ENCODE peak calls at places on chromosome 5, in seven cellular contexts. One of them, this sample, is unnamed.

GRCh38 chr5:160303690-160304089 is 8.7 kb downstream of the CCNJL start:
- DNase-seq in spleen: no peak
- DNase-seq in H1: no peak
- DNase-seq in CD8-positive, alpha-beta T cell: no peak
- DNase-seq in pancreas: no peak
- DNase-seq in psoas muscle: no peak
- DNase-seq in right lobe of liver: no peak
- DNase-seq in this sample: no peak

GRCh38 chr5:180291234-180291940 is 496 bp downstream of the MAPK9 start:
- DNase-seq in CD8-positive, alpha-beta T cell: no peak
- DNase-seq in right lobe of liver: peak
- DNase-seq in spleen: peak
- DNase-seq in pancreas: peak
- DNase-seq in psoas muscle: no peak
- DNase-seq in H1: peak
- DNase-seq in this sample: no peak

GRCh38 chr5:131996210-131997025 is 15.0 kb downstream of the ACSL6 start:
- DNase-seq in H1: no peak
- DNase-seq in pancreas: no peak
- DNase-seq in spleen: peak
- DNase-seq in CD8-positive, alpha-beta T cell: no peak
- DNase-seq in right lobe of liver: no peak
- DNase-seq in psoas muscle: peak
- DNase-seq in this sample: peak

GRCh38 chr5:74555991-74556390 is 84.5 kb downstream of the ENC1 start:
- DNase-seq in pancreas: no peak
- DNase-seq in spleen: no peak
- DNase-seq in right lobe of liver: no peak
- DNase-seq in psoas muscle: no peak
- DNase-seq in CD8-positive, alpha-beta T cell: no peak
- DNase-seq in H1: no peak
- DNase-seq in this sample: no peak

GRCh38 chr5:115601709-115602584 is at the start of gene TICAM2:
- DNase-seq in H1: peak
- DNase-seq in right lobe of liver: peak
- DNase-seq in pancreas: peak
- DNase-seq in CD8-positive, alpha-beta T cell: peak
- DNase-seq in psoas muscle: peak
- DNase-seq in spleen: peak
- DNase-seq in this sample: peak

GRCh38 chr5:94361832-94362754 is 256.3 kb downstream of the KIAA0825 start:
- DNase-seq in psoas muscle: no peak
- DNase-seq in spleen: no peak
- DNase-seq in H1: no peak
- DNase-seq in right lobe of liver: no peak
- DNase-seq in CD8-positive, alpha-beta T cell: no peak
- DNase-seq in pancreas: no peak
- DNase-seq in this sample: no peak

GRCh38 chr5:106940986-106941385 is 729.8 kb downstream of the EFNA5 start:
- DNase-seq in H1: no peak
- DNase-seq in pancreas: peak
- DNase-seq in spleen: no peak
- DNase-seq in CD8-positive, alpha-beta T cell: no peak
- DNase-seq in right lobe of liver: no peak
- DNase-seq in psoas muscle: no peak
- DNase-seq in this sample: no peak

GRCh38 chr5:78649220-78649700 is 688 bp upstream of the LHFPL2 start:
- DNase-seq in pancreas: no peak
- DNase-seq in H1: no peak
- DNase-seq in psoas muscle: no peak
- DNase-seq in CD8-positive, alpha-beta T cell: no peak
- DNase-seq in right lobe of liver: no peak
- DNase-seq in spleen: no peak
- DNase-seq in this sample: no peak

GRCh38 chr5:11468334-11469039 is 435.8 kb downstream of the CTNND2 start:
- DNase-seq in spleen: no peak
- DNase-seq in pancreas: no peak
- DNase-seq in H1: no peak
- DNase-seq in psoas muscle: no peak
- DNase-seq in right lobe of liver: no peak
- DNase-seq in CD8-positive, alpha-beta T cell: no peak
- DNase-seq in this sample: no peak

GRCh38 chr5:133839721-133840120 is 128.7 kb downstream of the C5orf15 start:
- DNase-seq in spleen: no peak
- DNase-seq in psoas muscle: no peak
- DNase-seq in right lobe of liver: no peak
- DNase-seq in pancreas: no peak
- DNase-seq in CD8-positive, alpha-beta T cell: no peak
- DNase-seq in H1: no peak
- DNase-seq in this sample: no peak

GRCh38 chr5:157324237-157324636 is 58.3 kb downstream of the CYFIP2 start:
- DNase-seq in pancreas: no peak
- DNase-seq in spleen: no peak
- DNase-seq in psoas muscle: no peak
- DNase-seq in CD8-positive, alpha-beta T cell: no peak
- DNase-seq in H1: peak
- DNase-seq in right lobe of liver: no peak
- DNase-seq in this sample: no peak

GRCh38 chr5:36272136-36272665 is 29.5 kb downstream of the RANBP3L start:
- DNase-seq in right lobe of liver: no peak
- DNase-seq in pancreas: no peak
- DNase-seq in CD8-positive, alpha-beta T cell: no peak
- DNase-seq in H1: no peak
- DNase-seq in psoas muscle: no peak
- DNase-seq in spleen: no peak
- DNase-seq in this sample: no peak

GRCh38 chr5:68656936-68657857 is 436.6 kb upstream of the SLC30A5 start:
- DNase-seq in H1: no peak
- DNase-seq in right lobe of liver: no peak
- DNase-seq in psoas muscle: no peak
- DNase-seq in CD8-positive, alpha-beta T cell: no peak
- DNase-seq in pancreas: no peak
- DNase-seq in spleen: no peak
- DNase-seq in this sample: no peak

GRCh38 chr5:40258205-40258604 is 421.5 kb upstream of the PTGER4 start:
- DNase-seq in spleen: no peak
- DNase-seq in H1: no peak
- DNase-seq in right lobe of liver: no peak
- DNase-seq in pancreas: no peak
- DNase-seq in CD8-positive, alpha-beta T cell: no peak
- DNase-seq in psoas muscle: no peak
- DNase-seq in this sample: no peak

GRCh38 chr5:95080456-95080855 is 204.4 kb downstream of the MCTP1 start:
- DNase-seq in spleen: no peak
- DNase-seq in right lobe of liver: no peak
- DNase-seq in CD8-positive, alpha-beta T cell: no peak
- DNase-seq in H1: no peak
- DNase-seq in pancreas: no peak
- DNase-seq in psoas muscle: no peak
- DNase-seq in this sample: no peak

GRCh38 chr5:54551292-54551691 is 33.7 kb downstream of the SNX18 start:
- DNase-seq in H1: no peak
- DNase-seq in psoas muscle: no peak
- DNase-seq in CD8-positive, alpha-beta T cell: no peak
- DNase-seq in pancreas: no peak
- DNase-seq in spleen: no peak
- DNase-seq in right lobe of liver: no peak
- DNase-seq in this sample: no peak

GRCh38 chr5:93721511-93721910 is 19.9 kb downstream of the POU5F2 start:
- DNase-seq in pancreas: no peak
- DNase-seq in CD8-positive, alpha-beta T cell: no peak
- DNase-seq in right lobe of liver: no peak
- DNase-seq in H1: no peak
- DNase-seq in spleen: no peak
- DNase-seq in psoas muscle: no peak
- DNase-seq in this sample: no peak

GRCh38 chr5:97629281-97629680 is 446.2 kb upstream of the RIOK2 start:
- DNase-seq in psoas muscle: peak
- DNase-seq in spleen: no peak
- DNase-seq in pancreas: no peak
- DNase-seq in CD8-positive, alpha-beta T cell: no peak
- DNase-seq in right lobe of liver: no peak
- DNase-seq in H1: no peak
- DNase-seq in this sample: peak

GRCh38 chr5:140317859-140318258 is 15.0 kb upstream of the PFDN1 start:
- DNase-seq in pancreas: no peak
- DNase-seq in psoas muscle: no peak
- DNase-seq in CD8-positive, alpha-beta T cell: no peak
- DNase-seq in spleen: no peak
- DNase-seq in right lobe of liver: no peak
- DNase-seq in H1: no peak
- DNase-seq in this sample: no peak

GRCh38 chr5:115532517-115532916 is 12.1 kb downstream of the FEM1C start:
- DNase-seq in pancreas: no peak
- DNase-seq in spleen: no peak
- DNase-seq in right lobe of liver: no peak
- DNase-seq in psoas muscle: no peak
- DNase-seq in H1: no peak
- DNase-seq in CD8-positive, alpha-beta T cell: no peak
- DNase-seq in this sample: no peak

GRCh38 chr5:10543585-10544040 is 20.3 kb upstream of the ANKRD33B start:
- DNase-seq in CD8-positive, alpha-beta T cell: no peak
- DNase-seq in pancreas: no peak
- DNase-seq in right lobe of liver: no peak
- DNase-seq in H1: no peak
- DNase-seq in psoas muscle: no peak
- DNase-seq in spleen: no peak
- DNase-seq in this sample: no peak

GRCh38 chr5:76292923-76293322 is 110.2 kb upstream of the IQGAP2 start:
- DNase-seq in H1: no peak
- DNase-seq in CD8-positive, alpha-beta T cell: no peak
- DNase-seq in right lobe of liver: no peak
- DNase-seq in psoas muscle: no peak
- DNase-seq in pancreas: no peak
- DNase-seq in spleen: no peak
- DNase-seq in this sample: no peak

GRCh38 chr5:127961006-127961763 is 122.4 kb upstream of the SLC12A2 start:
- DNase-seq in H1: no peak
- DNase-seq in pancreas: no peak
- DNase-seq in right lobe of liver: no peak
- DNase-seq in psoas muscle: no peak
- DNase-seq in spleen: no peak
- DNase-seq in CD8-positive, alpha-beta T cell: no peak
- DNase-seq in this sample: no peak

GRCh38 chr5:395921-396714 is 46.9 kb upstream of the EXOC3 start:
- DNase-seq in CD8-positive, alpha-beta T cell: peak
- DNase-seq in psoas muscle: peak
- DNase-seq in right lobe of liver: no peak
- DNase-seq in spleen: peak
- DNase-seq in H1: no peak
- DNase-seq in pancreas: no peak
- DNase-seq in this sample: peak

GRCh38 chr5:135835766-135836165 is 1.3 kb downstream of the SLC25A48 start:
- DNase-seq in right lobe of liver: no peak
- DNase-seq in psoas muscle: no peak
- DNase-seq in spleen: peak
- DNase-seq in H1: peak
- DNase-seq in CD8-positive, alpha-beta T cell: no peak
- DNase-seq in pancreas: no peak
- DNase-seq in this sample: no peak

GRCh38 chr5:3317051-3317795 is 278.4 kb upstream of the IRX1 start:
- DNase-seq in spleen: no peak
- DNase-seq in H1: no peak
- DNase-seq in pancreas: no peak
- DNase-seq in right lobe of liver: no peak
- DNase-seq in psoas muscle: no peak
- DNase-seq in CD8-positive, alpha-beta T cell: no peak
- DNase-seq in this sample: no peak

DNA sequence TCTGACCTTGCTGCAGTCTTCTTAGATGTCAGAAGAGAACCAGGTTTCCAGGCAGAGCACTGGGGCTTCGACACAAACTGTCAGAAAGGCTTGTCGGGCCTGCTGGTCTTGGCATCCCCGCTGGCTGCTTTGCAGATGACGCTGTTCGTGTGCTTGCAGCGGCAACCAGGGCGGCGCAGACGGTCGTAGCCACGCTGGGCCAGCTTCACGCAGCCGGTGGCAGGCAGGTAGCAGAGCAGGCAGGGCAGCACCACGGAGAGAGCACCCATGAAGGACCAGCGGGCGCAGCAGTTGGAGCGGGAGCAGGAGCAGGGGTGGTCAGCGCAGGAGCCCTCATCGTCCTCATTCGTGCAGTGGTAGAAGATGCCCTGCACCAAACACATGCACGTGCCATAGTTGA is 10.7 kb downstream of the SPRY4 start:
- DNase-seq in pancreas: no peak
- DNase-seq in spleen: no peak
- DNase-seq in right lobe of liver: no peak
- DNase-seq in psoas muscle: no peak
- DNase-seq in H1: no peak
- DNase-seq in CD8-positive, alpha-beta T cell: no peak
- DNase-seq in this sample: no peak
- H3K27ac ChIP-seq in pancreas: no peak
- H3K27ac ChIP-seq in spleen: no peak
- H3K27ac ChIP-seq in right lobe of liver: no peak
- H3K27ac ChIP-seq in psoas muscle: no peak
- H3K27ac ChIP-seq in H1: no peak
- H3K27ac ChIP-seq in CD8-positive, alpha-beta T cell: no peak
- H3K27ac ChIP-seq in this sample: no peak

GRCh38 chr5:90294604-90295003 is 115.0 kb downstream of the CETN3 start:
- DNase-seq in pancreas: no peak
- DNase-seq in right lobe of liver: no peak
- DNase-seq in H1: no peak
- DNase-seq in CD8-positive, alpha-beta T cell: no peak
- DNase-seq in psoas muscle: no peak
- DNase-seq in spleen: no peak
- DNase-seq in this sample: no peak
- TF ChIP-seq CTCF in pancreas: no peak
- TF ChIP-seq CTCF in right lobe of liver: no peak
- TF ChIP-seq CTCF in H1: no peak
- TF ChIP-seq CTCF in CD8-positive, alpha-beta T cell: no peak
- TF ChIP-seq CTCF in psoas muscle: no peak
- TF ChIP-seq CTCF in spleen: no peak
- TF ChIP-seq CTCF in this sample: no peak

DNA sequence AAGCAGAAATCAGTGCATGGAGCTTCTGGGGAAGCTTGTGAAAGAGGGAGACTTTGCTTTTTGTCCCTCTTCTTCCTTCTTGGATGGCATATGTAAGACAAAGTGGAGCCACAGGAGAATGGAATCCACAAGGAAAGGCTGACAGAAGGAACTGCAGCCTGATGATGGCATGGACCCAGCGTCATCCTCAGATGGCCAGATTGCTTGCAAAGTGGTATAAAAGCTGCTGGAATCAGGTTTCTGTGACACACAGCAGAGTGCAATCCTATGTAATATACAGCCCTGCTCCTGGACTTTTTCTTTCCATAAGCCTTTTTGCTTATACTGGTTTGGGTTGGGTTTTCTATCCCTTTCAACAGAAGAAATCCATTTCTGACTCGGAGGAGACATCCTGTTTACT is 31.5 kb upstream of the SPARC start:
- DNase-seq in H1: no peak
- DNase-seq in pancreas: no peak
- DNase-seq in psoas muscle: no peak
- DNase-seq in right lobe of liver: no peak
- DNase-seq in CD8-positive, alpha-beta T cell: no peak
- DNase-seq in spleen: no peak
- DNase-seq in this sample: peak
- H3K4me3 ChIP-seq in H1: no peak
- H3K4me3 ChIP-seq in pancreas: no peak
- H3K4me3 ChIP-seq in psoas muscle: no peak
- H3K4me3 ChIP-seq in right lobe of liver: no peak
- H3K4me3 ChIP-seq in CD8-positive, alpha-beta T cell: no peak
- H3K4me3 ChIP-seq in spleen: no peak
- H3K4me3 ChIP-seq in this sample: no peak

GRCh38 chr5:142056831-142057696 is 44.2 kb upstream of the GNPDA1 start:
- DNase-seq in spleen: no peak
- DNase-seq in CD8-positive, alpha-beta T cell: no peak
- DNase-seq in psoas muscle: no peak
- DNase-seq in right lobe of liver: no peak
- DNase-seq in pancreas: no peak
- DNase-seq in H1: no peak
- DNase-seq in this sample: peak
- H3K27ac ChIP-seq in spleen: no peak
- H3K27ac ChIP-seq in CD8-positive, alpha-beta T cell: no peak
- H3K27ac ChIP-seq in psoas muscle: no peak
- H3K27ac ChIP-seq in right lobe of liver: no peak
- H3K27ac ChIP-seq in pancreas: no peak
- H3K27ac ChIP-seq in H1: no peak
- H3K27ac ChIP-seq in this sample: peak